ENCODE peak calls at places on chromosomes 13 and 19, in four cellular contexts. G is thoracic aorta, C is body of pancreas, A is H1. L is an unnamed sample.

GRCh38 chr19:610801-611505 is 21.3 kb downstream of the HCN2 start:
- DNase-seq in C (peak; percentile 35), G (no peak), A (no peak), L (no peak)

GRCh38 chr13:41465215-41465907 is 8.0 kb downstream of the RGCC start:
- DNase-seq in G (no peak), A (no peak), C (peak; percentile 30), L (no peak)

GRCh38 chr13:61575941-61576340 is 160.3 kb upstream of the PCDH20 start:
- DNase-seq in C (no peak), A (no peak), G (no peak), L (no peak)

GRCh38 chr19:2720777-2721569 is at the start of gene DIRAS1:
- DNase-seq in G (no peak), C (peak; percentile 44), A (peak; percentile 77), L (no peak)

GRCh38 chr13:44810067-44810840 is 179.0 kb downstream of the NUFIP1 start:
- DNase-seq in G (no peak), C (peak; percentile 58), A (no peak), L (no peak)

GRCh38 chr19:1296078-1296477 is 10.4 kb downstream of the EFNA2 start:
- DNase-seq in C (no peak), G (no peak), A (no peak), L (no peak)

GRCh38 chr19:55210120-55210493 is 806 bp upstream of the PTPRH start:
- DNase-seq in A (no peak), G (no peak), C (peak; percentile 55), L (no peak)

GRCh38 chr13:76667551-76667950 is 218.7 kb downstream of the KCTD12 start:
- DNase-seq in A (no peak), G (no peak), C (no peak), L (no peak)

GRCh38 chr13:39877134-39877533 is 221.7 kb downstream of the COG6 start:
- DNase-seq in A (no peak), C (no peak), G (no peak), L (no peak)

GRCh38 chr13:39474600-39474999 is 128.4 kb downstream of the LHFPL6 start:
- DNase-seq in C (no peak), A (no peak), G (no peak), L (no peak)

GRCh38 chr19:4431808-4432674 is 25.6 kb downstream of the UBXN6 start:
- DNase-seq in C (no peak), G (no peak), A (no peak), L (no peak)

GRCh38 chr13:110560606-110561334 is 752 bp downstream of the RAB20 start:
- DNase-seq in G (no peak), C (peak; percentile 77), A (no peak), L (no peak)

GRCh38 chr13:21033866-21034601 is 27.4 kb downstream of the LATS2 start:
- DNase-seq in A (no peak), G (no peak), C (peak; percentile 73), L (no peak)

GRCh38 chr13:40313269-40314200 is 352.9 kb downstream of the FOXO1 start:
- DNase-seq in G (no peak), A (no peak), C (no peak), L (no peak)

GRCh38 chr13:37701306-37701705 is 102.7 kb upstream of the POSTN start:
- DNase-seq in A (no peak), G (no peak), C (no peak), L (no peak)

GRCh38 chr19:37997911-37998344 is 90.9 kb downstream of the SIPA1L3 start:
- DNase-seq in A (no peak), G (no peak), C (peak; percentile 29), L (no peak)

GRCh38 chr13:50779443-50780200 is 63.9 kb downstream of the DLEU7 start:
- DNase-seq in A (no peak), G (no peak), C (no peak), L (no peak)

GRCh38 chr19:1295169-1296012 is 9.7 kb downstream of the EFNA2 start:
- DNase-seq in C (peak; percentile 16), G (no peak), A (peak; percentile 83), L (no peak)

GRCh38 chr19:27741236-27741635 is 1471.7 kb downstream of the UQCRFS1 start:
- DNase-seq in A (no peak), C (no peak), G (no peak), L (no peak)

GRCh38 chr13:41931337-41931736 is 29.6 kb downstream of the VWA8 start:
- DNase-seq in C (no peak), A (no peak), G (no peak), L (no peak)

GRCh38 chr19:42528354-42529247 is at the start of gene CEACAM1:
- DNase-seq in G (no peak), A (peak; percentile 43), C (peak; percentile 23), L (no peak)

GRCh38 chr13:42769650-42770049 is 11.7 kb upstream of the FAM216B start:
- DNase-seq in A (no peak), G (no peak), C (no peak), L (no peak)

GRCh38 chr13:46556380-46556779 is 3.4 kb downstream of the LRCH1 start:
- DNase-seq in C (no peak), A (no peak), G (no peak), L (no peak)

GRCh38 chr13:30043631-30043925 is 193.2 kb upstream of the UBL3 start:
- DNase-seq in A (no peak), C (no peak), G (no peak), L (no peak)

GRCh38 chr13:109568273-109568900 is 218.0 kb downstream of the IRS2 start:
- DNase-seq in C (no peak), A (no peak), G (no peak), L (no peak)

GRCh38 chr13:36131931-36132297 is 732 bp upstream of the DCLK1 start:
- DNase-seq in G (no peak), C (peak; percentile 26), A (no peak), L (no peak)

GRCh38 chr13:41058229-41059070 is 2.9 kb upstream of the WBP4 start:
- DNase-seq in G (no peak), A (no peak), C (peak; percentile 42), L (no peak)

GRCh38 chr13:37326319-37326718 is 220.9 kb upstream of the CSNK1A1L start:
- DNase-seq in A (no peak), G (no peak), C (no peak), L (no peak)

GRCh38 chr19:47260476-47260875 is 4.2 kb downstream of the CCDC9 start:
- DNase-seq in G (no peak), A (no peak), C (no peak), L (no peak)

GRCh38 chr13:100765021-100765420 is 90.4 kb upstream of the TMTC4 start:
- DNase-seq in G (no peak), A (no peak), C (no peak), L (no peak)

GRCh38 chr13:44331912-44332840 is 41.4 kb upstream of the SERP2 start:
- DNase-seq in G (peak; percentile 71), A (no peak), C (peak; percentile 43), L (no peak)

GRCh38 chr19:41376998-41377365 is 649 bp downstream of the TMEM91 start:
- DNase-seq in C (peak; percentile 10), A (no peak), G (no peak), L (no peak)

GRCh38 chr13:20301391-20302071 is 69.4 kb upstream of the GJB6 start:
- DNase-seq in A (peak; percentile 57), C (no peak), G (no peak), L (no peak)

GRCh38 chr13:68076046-68076445 is 845.9 kb upstream of the PCDH9 start:
- DNase-seq in C (no peak), G (no peak), A (no peak), L (no peak)

GRCh38 chr19:51123381-51124186 is 1.1 kb upstream of the SIGLEC9 start:
- DNase-seq in G (no peak), A (no peak), C (no peak), L (no peak)

GRCh38 chr19:53903055-53903680 is 5.9 kb upstream of the CACNG7 start:
- DNase-seq in C (peak; percentile 45), A (peak; percentile 69), G (no peak), L (no peak)

DNA sequence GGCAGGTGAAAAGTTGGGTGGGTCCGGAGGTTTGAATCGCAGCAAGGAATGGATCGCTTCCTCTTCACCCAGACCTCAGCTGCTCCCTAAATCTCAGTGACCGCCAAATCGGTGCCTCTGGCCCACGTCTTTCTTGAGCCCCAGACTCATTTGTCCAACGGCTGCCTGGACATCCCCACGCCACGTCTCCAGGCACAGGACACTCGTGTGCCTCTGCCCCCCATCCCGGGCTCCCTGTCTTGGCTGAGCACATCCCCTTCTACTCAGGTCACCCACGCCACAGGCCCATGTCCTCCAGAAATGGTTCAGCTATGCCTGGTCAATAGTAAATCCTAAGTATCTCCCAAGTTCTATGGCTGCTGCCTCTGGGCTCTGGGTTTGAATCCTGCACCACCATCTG is 56.6 kb downstream of the CDADC1 start:
- DNase-seq in G (no peak), A (no peak), C (no peak), L (no peak)
- H3K4me1 ChIP-seq in G (peaks cover 21% of the 10 kb centered on the region), A (peaks cover 2% of the 10 kb centered on the region), C (peaks cover 53% of the 10 kb centered on the region), L (peaks cover 2% of the 10 kb centered on the region)

GRCh38 chr19:9474975-9475374 is 23.4 kb downstream of the ZNF560 start:
- DNase-seq in C (no peak), A (no peak), G (no peak), L (no peak)
- H3K9me3 ChIP-seq in C (no peaks in the 10 kb centered on the region), A (peaks cover 57% of the 10 kb centered on the region), G (peaks cover 9% of the 10 kb centered on the region), L (peaks cover 14% of the 10 kb centered on the region)

GRCh38 chr19:36043952-36044351 is 10.1 kb downstream of the THAP8 start:
- DNase-seq in G (no peak), C (no peak), A (no peak), L (no peak)

GRCh38 chr19:36040495-36040894 is 7.8 kb upstream of the CLIP3 start:
- DNase-seq in A (no peak), G (no peak), C (no peak), L (no peak)

GRCh38 chr19:36046443-36047050 is 7.5 kb downstream of the THAP8 start:
- DNase-seq in G (no peak), A (no peak), C (no peak), L (no peak)

GRCh38 chr19:36041831-36042230 is 9.2 kb upstream of the CLIP3 start:
- DNase-seq in A (no peak), G (no peak), C (peak; percentile 16), L (no peak)
- H3K27ac ChIP-seq in A (no peak overlapping the region), G (no peak overlapping the region), C (peak overlapping the region; percentile 39), L (no peak overlapping the region)

GRCh38 chr19:45872095-45872919 is 8.2 kb downstream of the FOXA3 start:
- DNase-seq in G (no peak), C (no peak), A (no peak), L (no peak)

GRCh38 chr19:45873219-45873772 is 9.2 kb downstream of the FOXA3 start:
- DNase-seq in C (no peak), G (no peak), A (no peak), L (no peak)

GRCh38 chr19:45876411-45877197 is 9.3 kb downstream of the IRF2BP1 start:
- DNase-seq in C (peak; percentile 85), A (peak; percentile 74), G (no peak), L (no peak)

GRCh38 chr19:45876161-45876410 is 9.9 kb downstream of the IRF2BP1 start:
- DNase-seq in G (no peak), C (no peak), A (no peak), L (no peak)

DNA sequence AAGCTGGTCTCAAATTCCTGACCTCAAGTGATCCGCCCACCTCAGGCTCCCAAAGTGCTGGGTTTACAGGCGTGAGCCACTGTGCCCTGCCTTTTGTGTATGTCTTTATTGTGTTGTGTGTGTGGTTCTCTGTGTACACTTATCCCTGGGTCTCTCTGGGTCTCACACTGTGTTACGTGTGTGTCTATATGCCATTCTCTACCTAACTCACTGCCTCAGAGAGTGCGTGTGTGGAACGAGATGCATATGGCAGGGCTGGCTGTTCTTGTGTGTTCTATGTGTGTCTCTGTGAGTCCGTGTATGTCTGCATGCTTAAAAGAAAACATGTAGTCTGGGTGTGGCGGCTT is 10.5 kb downstream of the FOXA3 start:
- DNase-seq in G (no peak), C (no peak), A (no peak), L (no peak)
- H3K4me1 ChIP-seq in G (peaks cover 5% of the 10 kb centered on the region), C (peaks cover 86% of the 10 kb centered on the region), A (peaks cover 12% of the 10 kb centered on the region), L (peaks cover 1% of the 10 kb centered on the region)

L was measured in iPS DF 6.9.